ENCODE peak calls at places on chromosomes 16 and 17, in eight cellular contexts. One of them, this sample, is unnamed.
A peak's percentile ranks its signal among the peaks of the same experiment; 100 is the strongest.

GRCh38 chr17:73291260-73291801 is 20.5 kb downstream of the CDC42EP4 start:
- DNase-seq in nucleus accumbens: no peak
- DNase-seq in non-pigmented ciliary epithelial cell: no peak
- DNase-seq in M059J: peak; percentile 98
- DNase-seq in stimulated activated CD8-positive, alpha-beta memory T cell treated with anti-CD3 and anti-CD28 coated beads, Interleukin-15, amount 100 ng/mL, for 1 hour: no peak
- DNase-seq in KBM-7: peak; percentile 78
- DNase-seq in AG04449: no peak
- DNase-seq in AG09319: peak; percentile 77
- DNase-seq in this sample: no peak

GRCh38 chr17:27651411-27652345 is 20.7 kb downstream of the LGALS9 start:
- DNase-seq in non-pigmented ciliary epithelial cell: no peak
- DNase-seq in AG04449: no peak
- DNase-seq in AG09319: no peak
- DNase-seq in KBM-7: peak; percentile 73
- DNase-seq in M059J: peak; percentile 42
- DNase-seq in nucleus accumbens: no peak
- DNase-seq in stimulated activated CD8-positive, alpha-beta memory T cell treated with anti-CD3 and anti-CD28 coated beads, Interleukin-15, amount 100 ng/mL, for 1 hour: peak; percentile 53
- DNase-seq in this sample: peak; percentile 57

GRCh38 chr17:69320210-69320907 is 6.6 kb downstream of the ABCA5 start:
- DNase-seq in non-pigmented ciliary epithelial cell: no peak
- DNase-seq in nucleus accumbens: no peak
- DNase-seq in KBM-7: no peak
- DNase-seq in stimulated activated CD8-positive, alpha-beta memory T cell treated with anti-CD3 and anti-CD28 coated beads, Interleukin-15, amount 100 ng/mL, for 1 hour: no peak
- DNase-seq in AG09319: no peak
- DNase-seq in AG04449: no peak
- DNase-seq in M059J: no peak
- DNase-seq in this sample: no peak

GRCh38 chr17:75572713-75573539 is 14.7 kb upstream of the MYO15B start:
- DNase-seq in nucleus accumbens: no peak
- DNase-seq in stimulated activated CD8-positive, alpha-beta memory T cell treated with anti-CD3 and anti-CD28 coated beads, Interleukin-15, amount 100 ng/mL, for 1 hour: no peak
- DNase-seq in AG04449: no peak
- DNase-seq in M059J: no peak
- DNase-seq in KBM-7: no peak
- DNase-seq in AG09319: no peak
- DNase-seq in non-pigmented ciliary epithelial cell: no peak
- DNase-seq in this sample: no peak

GRCh38 chr17:70454377-70454776 is 285.0 kb downstream of the KCNJ2 start:
- DNase-seq in stimulated activated CD8-positive, alpha-beta memory T cell treated with anti-CD3 and anti-CD28 coated beads, Interleukin-15, amount 100 ng/mL, for 1 hour: no peak
- DNase-seq in AG09319: no peak
- DNase-seq in KBM-7: no peak
- DNase-seq in nucleus accumbens: no peak
- DNase-seq in non-pigmented ciliary epithelial cell: no peak
- DNase-seq in AG04449: no peak
- DNase-seq in M059J: no peak
- DNase-seq in this sample: no peak

GRCh38 chr16:30148101-30148500 is 25.1 kb upstream of the MAPK3 start:
- DNase-seq in KBM-7: no peak
- DNase-seq in AG04449: no peak
- DNase-seq in M059J: no peak
- DNase-seq in stimulated activated CD8-positive, alpha-beta memory T cell treated with anti-CD3 and anti-CD28 coated beads, Interleukin-15, amount 100 ng/mL, for 1 hour: no peak
- DNase-seq in nucleus accumbens: no peak
- DNase-seq in AG09319: no peak
- DNase-seq in non-pigmented ciliary epithelial cell: no peak
- DNase-seq in this sample: no peak

GRCh38 chr17:56047321-56047720 is 106.0 kb upstream of the ANKFN1 start:
- DNase-seq in nucleus accumbens: no peak
- DNase-seq in M059J: no peak
- DNase-seq in non-pigmented ciliary epithelial cell: no peak
- DNase-seq in AG04449: no peak
- DNase-seq in KBM-7: no peak
- DNase-seq in stimulated activated CD8-positive, alpha-beta memory T cell treated with anti-CD3 and anti-CD28 coated beads, Interleukin-15, amount 100 ng/mL, for 1 hour: no peak
- DNase-seq in AG09319: no peak
- DNase-seq in this sample: no peak

GRCh38 chr16:84648595-84649510 is 542 bp downstream of the KLHL36 start:
- DNase-seq in KBM-7: no peak
- DNase-seq in M059J: peak; percentile 25
- DNase-seq in nucleus accumbens: no peak
- DNase-seq in AG04449: no peak
- DNase-seq in AG09319: no peak
- DNase-seq in stimulated activated CD8-positive, alpha-beta memory T cell treated with anti-CD3 and anti-CD28 coated beads, Interleukin-15, amount 100 ng/mL, for 1 hour: no peak
- DNase-seq in non-pigmented ciliary epithelial cell: no peak
- DNase-seq in this sample: peak; percentile 83

GRCh38 chr17:52147431-52147830 is 11.1 kb downstream of the CA10 start:
- DNase-seq in M059J: peak; percentile 37
- DNase-seq in AG09319: no peak
- DNase-seq in KBM-7: no peak
- DNase-seq in stimulated activated CD8-positive, alpha-beta memory T cell treated with anti-CD3 and anti-CD28 coated beads, Interleukin-15, amount 100 ng/mL, for 1 hour: no peak
- DNase-seq in AG04449: no peak
- DNase-seq in non-pigmented ciliary epithelial cell: no peak
- DNase-seq in nucleus accumbens: no peak
- DNase-seq in this sample: no peak

GRCh38 chr17:47850692-47851573 is at the start of gene SP6:
- DNase-seq in nucleus accumbens: no peak
- DNase-seq in M059J: peak; percentile 83
- DNase-seq in non-pigmented ciliary epithelial cell: no peak
- DNase-seq in stimulated activated CD8-positive, alpha-beta memory T cell treated with anti-CD3 and anti-CD28 coated beads, Interleukin-15, amount 100 ng/mL, for 1 hour: peak; percentile 41
- DNase-seq in KBM-7: no peak
- DNase-seq in AG04449: no peak
- DNase-seq in AG09319: no peak
- DNase-seq in this sample: peak; percentile 32

GRCh38 chr16:85316321-85316919 is 204.1 kb upstream of the CIBAR2 start:
- DNase-seq in stimulated activated CD8-positive, alpha-beta memory T cell treated with anti-CD3 and anti-CD28 coated beads, Interleukin-15, amount 100 ng/mL, for 1 hour: no peak
- DNase-seq in AG09319: no peak
- DNase-seq in nucleus accumbens: no peak
- DNase-seq in M059J: peak; percentile 47
- DNase-seq in AG04449: no peak
- DNase-seq in non-pigmented ciliary epithelial cell: no peak
- DNase-seq in KBM-7: peak; percentile 84
- DNase-seq in this sample: peak; percentile 83

GRCh38 chr17:38358586-38359513 is 7.2 kb downstream of the SOCS7 start:
- DNase-seq in M059J: no peak
- DNase-seq in KBM-7: no peak
- DNase-seq in nucleus accumbens: no peak
- DNase-seq in stimulated activated CD8-positive, alpha-beta memory T cell treated with anti-CD3 and anti-CD28 coated beads, Interleukin-15, amount 100 ng/mL, for 1 hour: no peak
- DNase-seq in non-pigmented ciliary epithelial cell: no peak
- DNase-seq in AG09319: no peak
- DNase-seq in AG04449: no peak
- DNase-seq in this sample: no peak

GRCh38 chr17:8005951-8006730 is 3.7 kb downstream of the GUCY2D start:
- DNase-seq in non-pigmented ciliary epithelial cell: no peak
- DNase-seq in AG04449: no peak
- DNase-seq in stimulated activated CD8-positive, alpha-beta memory T cell treated with anti-CD3 and anti-CD28 coated beads, Interleukin-15, amount 100 ng/mL, for 1 hour: no peak
- DNase-seq in KBM-7: no peak
- DNase-seq in M059J: peak; percentile 9
- DNase-seq in AG09319: no peak
- DNase-seq in nucleus accumbens: no peak
- DNase-seq in this sample: no peak

GRCh38 chr17:43556292-43556691 is 10.2 kb upstream of the ETV4 start:
- DNase-seq in non-pigmented ciliary epithelial cell: no peak
- DNase-seq in nucleus accumbens: no peak
- DNase-seq in M059J: peak; percentile 84
- DNase-seq in AG09319: no peak
- DNase-seq in stimulated activated CD8-positive, alpha-beta memory T cell treated with anti-CD3 and anti-CD28 coated beads, Interleukin-15, amount 100 ng/mL, for 1 hour: no peak
- DNase-seq in KBM-7: peak; percentile 82
- DNase-seq in AG04449: no peak
- DNase-seq in this sample: peak; percentile 66

GRCh38 chr17:3693829-3694231 is 2.1 kb downstream of the P2RX5 start:
- DNase-seq in M059J: peak; percentile 37
- DNase-seq in KBM-7: no peak
- DNase-seq in stimulated activated CD8-positive, alpha-beta memory T cell treated with anti-CD3 and anti-CD28 coated beads, Interleukin-15, amount 100 ng/mL, for 1 hour: no peak
- DNase-seq in nucleus accumbens: no peak
- DNase-seq in AG09319: no peak
- DNase-seq in non-pigmented ciliary epithelial cell: no peak
- DNase-seq in AG04449: no peak
- DNase-seq in this sample: peak; percentile 80

GRCh38 chr16:49194499-49195260 is 87.0 kb downstream of the CBLN1 start:
- DNase-seq in AG09319: no peak
- DNase-seq in non-pigmented ciliary epithelial cell: no peak
- DNase-seq in stimulated activated CD8-positive, alpha-beta memory T cell treated with anti-CD3 and anti-CD28 coated beads, Interleukin-15, amount 100 ng/mL, for 1 hour: no peak
- DNase-seq in M059J: no peak
- DNase-seq in nucleus accumbens: no peak
- DNase-seq in AG04449: no peak
- DNase-seq in KBM-7: no peak
- DNase-seq in this sample: no peak

GRCh38 chr17:21358682-21359482 is 17.3 kb upstream of the KCNJ12 start:
- DNase-seq in stimulated activated CD8-positive, alpha-beta memory T cell treated with anti-CD3 and anti-CD28 coated beads, Interleukin-15, amount 100 ng/mL, for 1 hour: no peak
- DNase-seq in AG09319: no peak
- DNase-seq in nucleus accumbens: no peak
- DNase-seq in AG04449: no peak
- DNase-seq in M059J: no peak
- DNase-seq in KBM-7: no peak
- DNase-seq in non-pigmented ciliary epithelial cell: no peak
- DNase-seq in this sample: no peak

GRCh38 chr16:86844691-86845090 is 266.3 kb downstream of the FOXL1 start:
- DNase-seq in AG04449: no peak
- DNase-seq in M059J: no peak
- DNase-seq in KBM-7: no peak
- DNase-seq in stimulated activated CD8-positive, alpha-beta memory T cell treated with anti-CD3 and anti-CD28 coated beads, Interleukin-15, amount 100 ng/mL, for 1 hour: no peak
- DNase-seq in AG09319: no peak
- DNase-seq in nucleus accumbens: no peak
- DNase-seq in non-pigmented ciliary epithelial cell: no peak
- DNase-seq in this sample: no peak

GRCh38 chr16:19810817-19811731 is 73.6 kb downstream of the GPRC5B start:
- DNase-seq in AG04449: peak; percentile 36
- DNase-seq in KBM-7: no peak
- DNase-seq in stimulated activated CD8-positive, alpha-beta memory T cell treated with anti-CD3 and anti-CD28 coated beads, Interleukin-15, amount 100 ng/mL, for 1 hour: no peak
- DNase-seq in AG09319: peak; percentile 38
- DNase-seq in non-pigmented ciliary epithelial cell: peak; percentile 90
- DNase-seq in nucleus accumbens: no peak
- DNase-seq in M059J: peak; percentile 69
- DNase-seq in this sample: no peak

GRCh38 chr17:3012926-3013581 is 50.4 kb downstream of the OR1D5 start:
- DNase-seq in nucleus accumbens: peak; percentile 21
- DNase-seq in stimulated activated CD8-positive, alpha-beta memory T cell treated with anti-CD3 and anti-CD28 coated beads, Interleukin-15, amount 100 ng/mL, for 1 hour: peak; percentile 32
- DNase-seq in KBM-7: peak; percentile 57
- DNase-seq in M059J: peak; percentile 58
- DNase-seq in AG09319: peak; percentile 20
- DNase-seq in non-pigmented ciliary epithelial cell: no peak
- DNase-seq in AG04449: no peak
- DNase-seq in this sample: peak; percentile 85

GRCh38 chr16:85463672-85464071 is 149.4 kb upstream of the GSE1 start:
- DNase-seq in stimulated activated CD8-positive, alpha-beta memory T cell treated with anti-CD3 and anti-CD28 coated beads, Interleukin-15, amount 100 ng/mL, for 1 hour: no peak
- DNase-seq in nucleus accumbens: no peak
- DNase-seq in M059J: no peak
- DNase-seq in KBM-7: no peak
- DNase-seq in non-pigmented ciliary epithelial cell: no peak
- DNase-seq in AG04449: no peak
- DNase-seq in AG09319: no peak
- DNase-seq in this sample: no peak

GRCh38 chr16:77299395-77299794 is 100.2 kb downstream of the SYCE1L start:
- DNase-seq in AG09319: no peak
- DNase-seq in M059J: peak; percentile 47
- DNase-seq in nucleus accumbens: no peak
- DNase-seq in KBM-7: no peak
- DNase-seq in non-pigmented ciliary epithelial cell: no peak
- DNase-seq in stimulated activated CD8-positive, alpha-beta memory T cell treated with anti-CD3 and anti-CD28 coated beads, Interleukin-15, amount 100 ng/mL, for 1 hour: no peak
- DNase-seq in AG04449: no peak
- DNase-seq in this sample: no peak

GRCh38 chr16:19879241-19879792 is 5.3 kb downstream of the GPRC5B start:
- DNase-seq in M059J: peak; percentile 59
- DNase-seq in KBM-7: peak; percentile 23
- DNase-seq in nucleus accumbens: peak; percentile 46
- DNase-seq in AG04449: no peak
- DNase-seq in non-pigmented ciliary epithelial cell: no peak
- DNase-seq in AG09319: no peak
- DNase-seq in stimulated activated CD8-positive, alpha-beta memory T cell treated with anti-CD3 and anti-CD28 coated beads, Interleukin-15, amount 100 ng/mL, for 1 hour: no peak
- DNase-seq in this sample: no peak

GRCh38 chr17:62030264-62030663 is 34.8 kb downstream of the MED13 start:
- DNase-seq in KBM-7: no peak
- DNase-seq in AG04449: no peak
- DNase-seq in stimulated activated CD8-positive, alpha-beta memory T cell treated with anti-CD3 and anti-CD28 coated beads, Interleukin-15, amount 100 ng/mL, for 1 hour: no peak
- DNase-seq in non-pigmented ciliary epithelial cell: no peak
- DNase-seq in M059J: no peak
- DNase-seq in AG09319: no peak
- DNase-seq in nucleus accumbens: no peak
- DNase-seq in this sample: no peak

GRCh38 chr17:4440021-4440420 is 6.3 kb downstream of the SPNS3 start:
- DNase-seq in AG04449: no peak
- DNase-seq in M059J: no peak
- DNase-seq in AG09319: no peak
- DNase-seq in KBM-7: no peak
- DNase-seq in stimulated activated CD8-positive, alpha-beta memory T cell treated with anti-CD3 and anti-CD28 coated beads, Interleukin-15, amount 100 ng/mL, for 1 hour: no peak
- DNase-seq in nucleus accumbens: no peak
- DNase-seq in non-pigmented ciliary epithelial cell: no peak
- DNase-seq in this sample: no peak

GRCh38 chr16:50428116-50428515 is 59.3 kb upstream of the BRD7 start:
- DNase-seq in AG09319: no peak
- DNase-seq in M059J: peak; percentile 57
- DNase-seq in non-pigmented ciliary epithelial cell: no peak
- DNase-seq in stimulated activated CD8-positive, alpha-beta memory T cell treated with anti-CD3 and anti-CD28 coated beads, Interleukin-15, amount 100 ng/mL, for 1 hour: no peak
- DNase-seq in AG04449: no peak
- DNase-seq in KBM-7: no peak
- DNase-seq in nucleus accumbens: no peak
- DNase-seq in this sample: no peak

GRCh38 chr17:80376531-80376930 is 38.4 kb upstream of the ENDOV start:
- DNase-seq in AG09319: no peak
- DNase-seq in KBM-7: no peak
- DNase-seq in nucleus accumbens: no peak
- DNase-seq in non-pigmented ciliary epithelial cell: no peak
- DNase-seq in AG04449: no peak
- DNase-seq in M059J: no peak
- DNase-seq in stimulated activated CD8-positive, alpha-beta memory T cell treated with anti-CD3 and anti-CD28 coated beads, Interleukin-15, amount 100 ng/mL, for 1 hour: no peak
- DNase-seq in this sample: no peak

GRCh38 chr17:63646492-63646815 is 24.2 kb downstream of the MAP3K3 start:
- DNase-seq in AG04449: no peak
- DNase-seq in stimulated activated CD8-positive, alpha-beta memory T cell treated with anti-CD3 and anti-CD28 coated beads, Interleukin-15, amount 100 ng/mL, for 1 hour: no peak
- DNase-seq in KBM-7: no peak
- DNase-seq in M059J: no peak
- DNase-seq in nucleus accumbens: no peak
- DNase-seq in non-pigmented ciliary epithelial cell: no peak
- DNase-seq in AG09319: no peak
- DNase-seq in this sample: no peak

GRCh38 chr17:7325031-7325528 is 4.1 kb downstream of the NEURL4 start:
- DNase-seq in nucleus accumbens: no peak
- DNase-seq in non-pigmented ciliary epithelial cell: no peak
- DNase-seq in KBM-7: no peak
- DNase-seq in M059J: no peak
- DNase-seq in AG09319: no peak
- DNase-seq in stimulated activated CD8-positive, alpha-beta memory T cell treated with anti-CD3 and anti-CD28 coated beads, Interleukin-15, amount 100 ng/mL, for 1 hour: no peak
- DNase-seq in AG04449: no peak
- DNase-seq in this sample: no peak

GRCh38 chr16:31072540-31073072 is 1.4 kb downstream of the ZNF668 start:
- DNase-seq in non-pigmented ciliary epithelial cell: no peak
- DNase-seq in nucleus accumbens: no peak
- DNase-seq in AG09319: no peak
- DNase-seq in KBM-7: peak; percentile 49
- DNase-seq in AG04449: no peak
- DNase-seq in M059J: peak; percentile 47
- DNase-seq in stimulated activated CD8-positive, alpha-beta memory T cell treated with anti-CD3 and anti-CD28 coated beads, Interleukin-15, amount 100 ng/mL, for 1 hour: no peak
- DNase-seq in this sample: peak; percentile 33